ENCODE peak calls at places on chromosomes 1 and 21, in four cellular contexts. N is left lung, Y is uterus, H is BE2C. I is an unnamed sample.
A peak's percentile ranks its signal among the peaks of the same experiment; 100 is the strongest.

GRCh38 chr1:181386340-181386739 is 97.0 kb upstream of the CACNA1E start:
- DNase-seq in N (no peak), Y (no peak), H (no peak), I (no peak)

GRCh38 chr1:11719313-11720032 is 16.5 kb upstream of the AGTRAP start:
- DNase-seq in N (peak; percentile 91), Y (peak; percentile 81), H (peak; percentile 55), I (peak; percentile 91)

GRCh38 chr1:109782514-109782913 is 18.8 kb upstream of the EPS8L3 start:
- DNase-seq in N (no peak), Y (no peak), H (no peak), I (no peak)

GRCh38 chr1:19219451-19219850 is 9.4 kb upstream of the UBR4 start:
- DNase-seq in N (no peak), Y (no peak), H (no peak), I (no peak)

GRCh38 chr1:179817056-179817455 is 60.5 kb downstream of the TOR1AIP2 start:
- DNase-seq in N (no peak), Y (no peak), H (no peak), I (no peak)

GRCh38 chr1:235075121-235075954 is 53.3 kb downstream of the TOMM20 start:
- DNase-seq in N (peak; percentile 87), Y (peak; percentile 82), H (no peak), I (no peak)

GRCh38 chr1:173062156-173062938 is 11.6 kb upstream of the TNFSF18 start:
- DNase-seq in N (no peak), Y (no peak), H (no peak), I (no peak)

GRCh38 chr21:42666918-42667317 is 13.5 kb downstream of the PDE9A start:
- DNase-seq in N (peak; percentile 37), Y (no peak), H (no peak), I (no peak)

GRCh38 chr1:43688594-43689000 is 18.7 kb upstream of the ST3GAL3 start:
- DNase-seq in N (no peak), Y (no peak), H (no peak), I (no peak)

GRCh38 chr1:5858844-5859407 is 133.3 kb downstream of the NPHP4 start:
- DNase-seq in N (peak; percentile 72), Y (no peak), H (peak; percentile 28), I (no peak)

GRCh38 chr1:153422450-153423068 is 6.2 kb downstream of the S100A7A start:
- DNase-seq in N (peak; percentile 85), Y (peak; percentile 51), H (no peak), I (peak; percentile 75)

GRCh38 chr1:53070621-53071020 is 8.6 kb downstream of the PODN start:
- DNase-seq in N (peak; percentile 79), Y (no peak), H (no peak), I (no peak)

GRCh38 chr1:111841189-111841588 is 85.5 kb downstream of the DDX20 start:
- DNase-seq in N (no peak), Y (no peak), H (no peak), I (no peak)

GRCh38 chr1:154442006-154442740 is 37.0 kb downstream of the IL6R start:
- DNase-seq in N (no peak), Y (no peak), H (no peak), I (no peak)

GRCh38 chr1:27576846-27577245 is 27.1 kb downstream of the AHDC1 start:
- DNase-seq in N (no peak), Y (peak; percentile 40), H (no peak), I (no peak)

GRCh38 chr1:117598489-117598888 is 7.4 kb upstream of the TENT5C start:
- DNase-seq in N (no peak), Y (no peak), H (no peak), I (no peak)

GRCh38 chr1:90761156-90761555 is 44.1 kb upstream of the BARHL2 start:
- DNase-seq in N (no peak), Y (no peak), H (no peak), I (no peak)

GRCh38 chr1:99970713-99971255 is 988 bp downstream of the SLC35A3 start:
- DNase-seq in N (no peak), Y (no peak), H (no peak), I (no peak)

GRCh38 chr1:7885513-7886298 is 32.8 kb upstream of the UTS2 start:
- DNase-seq in N (peak; percentile 92), Y (peak; percentile 20), H (peak; percentile 12), I (no peak)

GRCh38 chr1:164702216-164702615 is 143.2 kb downstream of the PBX1 start:
- DNase-seq in N (no peak), Y (no peak), H (no peak), I (no peak)

GRCh38 chr1:101175886-101176285 is 60.9 kb upstream of the S1PR1 start:
- DNase-seq in N (no peak), Y (no peak), H (no peak), I (no peak)

GRCh38 chr1:243250102-243250501 is 5.0 kb downstream of the CEP170 start:
- DNase-seq in N (no peak), Y (no peak), H (no peak), I (no peak)

GRCh38 chr1:243253211-243253926 is 1.7 kb downstream of the CEP170 start:
- DNase-seq in N (no peak), Y (no peak), H (no peak), I (no peak)

GRCh38 chr1:243249214-243249613 is 5.9 kb downstream of the CEP170 start:
- DNase-seq in N (no peak), Y (no peak), H (no peak), I (no peak)

GRCh38 chr1:243253927-243254232 is 1.2 kb downstream of the CEP170 start:
- DNase-seq in N (no peak), Y (no peak), H (no peak), I (no peak)

GRCh38 chr1:243251544-243251943 is 3.5 kb downstream of the CEP170 start:
- DNase-seq in N (no peak), Y (no peak), H (no peak), I (no peak)
- H3K4me1 ChIP-seq in N (peaks cover 4% of the 10 kb centered on the region), Y (no peaks in the 10 kb centered on the region), H (no peaks in the 10 kb centered on the region), I (peaks cover 14% of the 10 kb centered on the region)

GRCh38 chr1:63350320-63350719 is 17.1 kb upstream of the ALG6 start:
- DNase-seq in N (no peak), Y (no peak), H (no peak), I (no peak)

DNA sequence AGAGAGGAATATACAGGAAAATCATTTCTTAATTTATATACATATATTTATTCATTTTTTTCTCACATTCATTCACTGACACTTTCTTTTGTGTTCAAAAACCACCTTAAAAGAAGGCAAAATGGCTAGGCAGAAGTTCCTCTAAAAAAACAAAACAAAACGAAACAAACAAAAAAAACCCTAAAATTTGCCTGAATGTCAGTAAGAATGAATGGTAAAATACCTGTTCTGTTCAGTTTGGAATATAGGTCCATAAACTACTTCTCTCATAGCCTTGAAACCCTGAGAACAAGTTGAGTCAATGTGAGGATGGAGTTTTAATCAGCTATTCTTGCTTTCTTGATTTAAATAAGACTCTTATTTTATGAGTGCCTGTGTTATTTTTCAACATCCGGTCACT is 14.7 kb upstream of the ALG6 start:
- DNase-seq in N (no peak), Y (no peak), H (no peak), I (no peak)
- H3K27me3 ChIP-seq in N (peaks cover 38% of the 10 kb centered on the region), Y (no peaks in the 10 kb centered on the region), H (peaks cover 4% of the 10 kb centered on the region), I (no peaks in the 10 kb centered on the region)

GRCh38 chr1:79193211-79194079 is 186.9 kb upstream of the ADGRL4 start:
- DNase-seq in N (no peak), Y (peak; percentile 19), H (no peak), I (no peak)

GRCh38 chr1:79198841-79199240 is 192.3 kb upstream of the ADGRL4 start:
- DNase-seq in N (no peak), Y (no peak), H (no peak), I (no peak)

GRCh38 chr1:79197421-79197820 is 190.9 kb upstream of the ADGRL4 start:
- DNase-seq in N (no peak), Y (no peak), H (no peak), I (no peak)
- TF ChIP-seq CTCF in N (no peak), Y (no peak), H (peak; percentile 31), I (no peak)

DNA sequence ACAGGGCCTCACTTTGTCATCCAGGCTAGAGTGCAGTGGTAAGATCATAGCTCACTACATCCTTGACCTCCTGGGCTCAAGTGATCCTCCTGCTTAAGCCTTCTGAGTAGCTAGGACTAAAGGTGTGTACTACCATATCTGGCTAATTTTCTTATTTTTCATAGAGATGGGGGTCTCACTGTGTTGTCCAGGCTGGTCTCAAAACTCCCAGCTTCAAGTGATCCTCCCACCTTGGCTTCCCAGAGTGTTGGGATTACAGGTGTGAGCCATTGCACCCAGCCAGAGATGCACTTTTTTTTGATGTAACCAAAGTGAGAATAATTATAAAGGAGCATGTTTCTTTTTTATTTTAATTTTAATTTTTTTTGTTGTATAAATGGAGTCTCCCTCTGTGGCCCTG is 28.4 kb downstream of the CLIC4 start:
- DNase-seq in N (no peak), Y (no peak), H (no peak), I (no peak)
- H3K4me1 ChIP-seq in N (peaks cover 21% of the 10 kb centered on the region), Y (peaks cover 13% of the 10 kb centered on the region), H (no peaks in the 10 kb centered on the region), I (no peaks in the 10 kb centered on the region)

GRCh38 chr21:32955307-32955937 is 70.3 kb upstream of the OLIG2 start:
- DNase-seq in N (no peak), Y (no peak), H (no peak), I (no peak)

GRCh38 chr21:32958288-32958992 is 67.3 kb upstream of the OLIG2 start:
- DNase-seq in N (no peak), Y (no peak), H (no peak), I (no peak)

GRCh38 chr21:32954353-32954752 is 71.4 kb upstream of the OLIG2 start:
- DNase-seq in N (no peak), Y (no peak), H (no peak), I (no peak)

GRCh38 chr21:32951041-32951440 is 74.7 kb upstream of the OLIG2 start:
- DNase-seq in N (no peak), Y (no peak), H (no peak), I (no peak)

DNA sequence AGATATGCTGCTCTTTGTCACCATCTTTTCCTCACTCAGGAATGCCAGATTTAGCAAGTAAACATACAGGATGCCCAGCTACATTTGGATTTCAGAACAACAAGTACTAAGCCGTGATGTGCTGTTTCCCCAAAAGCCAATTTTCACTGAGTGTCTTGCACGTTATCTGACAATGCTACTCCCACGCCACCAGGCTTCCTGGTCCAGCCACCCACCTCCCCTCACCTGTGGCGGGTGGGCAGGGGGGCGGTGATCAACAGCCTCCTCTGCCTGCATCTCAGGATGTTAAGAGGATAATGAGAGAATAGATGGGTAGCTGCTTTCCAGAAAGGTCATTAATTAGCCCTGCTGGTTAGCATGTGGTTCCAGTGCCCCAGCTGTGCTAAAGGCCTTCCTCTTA is 69.5 kb upstream of the OLIG2 start:
- DNase-seq in N (no peak), Y (no peak), H (no peak), I (no peak)
- H3K27me3 ChIP-seq in N (peaks cover 77% of the 10 kb centered on the region), Y (no peaks in the 10 kb centered on the region), H (peaks cover 99% of the 10 kb centered on the region), I (no peaks in the 10 kb centered on the region)

GRCh38 chr1:42587753-42588152 is 70.5 kb upstream of the PPIH start:
- DNase-seq in N (no peak), Y (no peak), H (no peak), I (no peak)

GRCh38 chr1:42592811-42593210 is 65.4 kb upstream of the PPIH start:
- DNase-seq in N (no peak), Y (no peak), H (no peak), I (no peak)
- TF ChIP-seq CTCF in N (no peak), Y (no peak), H (no peak), I (no peak)

I was measured in CD8-positive, alpha-beta T cell.